ENCODE peak calls at places on chromosome 1, in four cellular contexts. G is epithelial cell of esophagus, W is A549, V is SK-N-SH. H is an unnamed sample.
A peak's percentile ranks its signal among the peaks of the same experiment; 100 is the strongest.

GRCh38 chr1:167795810-167796740 is 74.3 kb downstream of the MPZL1 start:
- DNase-seq in V (no peak), G (peak; percentile 72), W (peak; percentile 51), H (peak; percentile 59)

GRCh38 chr1:212124891-212125582 is 89.5 kb downstream of the DTL start:
- DNase-seq in V (no peak), G (peak; percentile 83), W (no peak), H (no peak)

GRCh38 chr1:75908717-75909152 is 23.5 kb downstream of the ASB17 start:
- DNase-seq in V (peak; percentile 29), W (peak; percentile 53), G (peak; percentile 62), H (peak; percentile 54)

GRCh38 chr1:109214695-109215623 is 1.2 kb downstream of the SARS1 start:
- DNase-seq in W (peak; percentile 72), G (peak; percentile 88), V (peak; percentile 69), H (peak; percentile 85)

GRCh38 chr1:212640223-212640885 is 31.8 kb downstream of the ATF3 start:
- DNase-seq in W (no peak), G (no peak), V (no peak), H (no peak)

GRCh38 chr1:24683713-24684162 is 40.6 kb downstream of the SRRM1 start:
- DNase-seq in V (no peak), W (peak; percentile 85), G (peak; percentile 99), H (peak; percentile 97)

GRCh38 chr1:224497714-224498573 is 63.3 kb upstream of the WDR26 start:
- DNase-seq in V (no peak), G (peak; percentile 92), W (peak; percentile 14), H (peak; percentile 89)

GRCh38 chr1:228011721-228012311 is 5.0 kb downstream of the WNT3A start:
- DNase-seq in V (no peak), G (no peak), W (no peak), H (no peak)

GRCh38 chr1:230265200-230266115 is 160.7 kb downstream of the PGBD5 start:
- DNase-seq in G (no peak), W (no peak), V (no peak), H (no peak)

GRCh38 chr1:6557597-6557996 is 2.5 kb downstream of the TAS1R1 start:
- DNase-seq in V (no peak), W (no peak), G (no peak), H (no peak)
- TF ChIP-seq CTCF in V (no peak), W (no peak), G (no peak), H (no peak)

GRCh38 chr1:155001688-155002474 is 721 bp upstream of the ZBTB7B start:
- DNase-seq in W (peak; percentile 100), V (peak; percentile 96), G (peak; percentile 100), H (peak; percentile 98)
- TF ChIP-seq CTCF in W (peak; percentile 46), V (peak; percentile 69), G (peak; percentile 33), H (peak; percentile 39)

GRCh38 chr1:86507935-86508582 is 38.8 kb upstream of the CLCA4 start:
- DNase-seq in G (peak; percentile 46), W (peak; percentile 21), V (no peak), H (peak; percentile 63)
- TF ChIP-seq CTCF in G (peak; percentile 46), W (peak; percentile 29), V (peak; percentile 61), H (peak; percentile 48)

GRCh38 chr1:156259805-156260204 is 11.9 kb upstream of the PAQR6 start:
- DNase-seq in V (peak; percentile 64), G (no peak), W (peak; percentile 38), H (no peak)
- TF ChIP-seq CTCF in V (peak; percentile 32), G (no peak), W (peak; percentile 9), H (no peak)